ENCODE peak calls at places on chromosomes 3 and 15, in six cellular contexts. One of them, this sample, is unnamed.

GRCh38 chr15:60634815-60635214 is 155.9 kb upstream of the ICE2 start:
- DNase-seq in omental fat pad: no peak
- DNase-seq in head of caudate nucleus: no peak
- DNase-seq in cerebellar cortex: no peak
- DNase-seq in HuH-7.5: no peak
- DNase-seq in stimulated activated CD8-positive, alpha-beta memory T cell treated with anti-CD3 and anti-CD28 coated beads, Interleukin-7, amount 100 ng/mL, for 1 hour: no peak
- DNase-seq in this sample: no peak

GRCh38 chr3:115623414-115623868 is at the start of gene GAP43:
- DNase-seq in omental fat pad: no peak
- DNase-seq in head of caudate nucleus: peak
- DNase-seq in cerebellar cortex: peak
- DNase-seq in HuH-7.5: peak
- DNase-seq in stimulated activated CD8-positive, alpha-beta memory T cell treated with anti-CD3 and anti-CD28 coated beads, Interleukin-7, amount 100 ng/mL, for 1 hour: no peak
- DNase-seq in this sample: peak

GRCh38 chr15:95025924-95026728 is 794.8 kb downstream of the MCTP2 start:
- DNase-seq in omental fat pad: peak
- DNase-seq in head of caudate nucleus: no peak
- DNase-seq in cerebellar cortex: no peak
- DNase-seq in HuH-7.5: peak
- DNase-seq in stimulated activated CD8-positive, alpha-beta memory T cell treated with anti-CD3 and anti-CD28 coated beads, Interleukin-7, amount 100 ng/mL, for 1 hour: no peak
- DNase-seq in this sample: peak

GRCh38 chr3:16940769-16941683 is 56.3 kb downstream of the PLCL2 start:
- DNase-seq in omental fat pad: no peak
- DNase-seq in head of caudate nucleus: no peak
- DNase-seq in cerebellar cortex: no peak
- DNase-seq in HuH-7.5: no peak
- DNase-seq in stimulated activated CD8-positive, alpha-beta memory T cell treated with anti-CD3 and anti-CD28 coated beads, Interleukin-7, amount 100 ng/mL, for 1 hour: no peak
- DNase-seq in this sample: no peak

GRCh38 chr3:27993061-27993460 is 248.4 kb upstream of the CMC1 start:
- DNase-seq in omental fat pad: no peak
- DNase-seq in head of caudate nucleus: no peak
- DNase-seq in cerebellar cortex: no peak
- DNase-seq in HuH-7.5: no peak
- DNase-seq in stimulated activated CD8-positive, alpha-beta memory T cell treated with anti-CD3 and anti-CD28 coated beads, Interleukin-7, amount 100 ng/mL, for 1 hour: no peak
- DNase-seq in this sample: no peak

GRCh38 chr3:119690043-119690656 is 12.7 kb upstream of the CFAP91 start:
- DNase-seq in omental fat pad: no peak
- DNase-seq in head of caudate nucleus: no peak
- DNase-seq in cerebellar cortex: no peak
- DNase-seq in HuH-7.5: no peak
- DNase-seq in stimulated activated CD8-positive, alpha-beta memory T cell treated with anti-CD3 and anti-CD28 coated beads, Interleukin-7, amount 100 ng/mL, for 1 hour: no peak
- DNase-seq in this sample: no peak

GRCh38 chr15:69623521-69624513 is 171.2 kb downstream of the RPLP1 start:
- DNase-seq in omental fat pad: no peak
- DNase-seq in head of caudate nucleus: no peak
- DNase-seq in cerebellar cortex: no peak
- DNase-seq in HuH-7.5: no peak
- DNase-seq in stimulated activated CD8-positive, alpha-beta memory T cell treated with anti-CD3 and anti-CD28 coated beads, Interleukin-7, amount 100 ng/mL, for 1 hour: no peak
- DNase-seq in this sample: no peak

GRCh38 chr3:45613781-45614180 is 19.2 kb downstream of the LIMD1 start:
- DNase-seq in omental fat pad: no peak
- DNase-seq in head of caudate nucleus: no peak
- DNase-seq in cerebellar cortex: no peak
- DNase-seq in HuH-7.5: no peak
- DNase-seq in stimulated activated CD8-positive, alpha-beta memory T cell treated with anti-CD3 and anti-CD28 coated beads, Interleukin-7, amount 100 ng/mL, for 1 hour: no peak
- DNase-seq in this sample: no peak

GRCh38 chr3:133745981-133746721 is at the start of gene TF:
- DNase-seq in omental fat pad: no peak
- DNase-seq in head of caudate nucleus: peak
- DNase-seq in cerebellar cortex: peak
- DNase-seq in HuH-7.5: peak
- DNase-seq in stimulated activated CD8-positive, alpha-beta memory T cell treated with anti-CD3 and anti-CD28 coated beads, Interleukin-7, amount 100 ng/mL, for 1 hour: no peak
- DNase-seq in this sample: peak

GRCh38 chr3:8336456-8336855 is 165.2 kb upstream of the LMCD1 start:
- DNase-seq in omental fat pad: no peak
- DNase-seq in head of caudate nucleus: no peak
- DNase-seq in cerebellar cortex: no peak
- DNase-seq in HuH-7.5: peak
- DNase-seq in stimulated activated CD8-positive, alpha-beta memory T cell treated with anti-CD3 and anti-CD28 coated beads, Interleukin-7, amount 100 ng/mL, for 1 hour: no peak
- DNase-seq in this sample: no peak

GRCh38 chr15:74383286-74383685 is 15.8 kb upstream of the CYP11A1 start:
- DNase-seq in omental fat pad: no peak
- DNase-seq in head of caudate nucleus: no peak
- DNase-seq in cerebellar cortex: no peak
- DNase-seq in HuH-7.5: no peak
- DNase-seq in stimulated activated CD8-positive, alpha-beta memory T cell treated with anti-CD3 and anti-CD28 coated beads, Interleukin-7, amount 100 ng/mL, for 1 hour: no peak
- DNase-seq in this sample: no peak

GRCh38 chr3:88031543-88032148 is 27.2 kb downstream of the CGGBP1 start:
- DNase-seq in omental fat pad: no peak
- DNase-seq in head of caudate nucleus: no peak
- DNase-seq in cerebellar cortex: peak
- DNase-seq in HuH-7.5: no peak
- DNase-seq in stimulated activated CD8-positive, alpha-beta memory T cell treated with anti-CD3 and anti-CD28 coated beads, Interleukin-7, amount 100 ng/mL, for 1 hour: no peak
- DNase-seq in this sample: peak

GRCh38 chr15:53872410-53872809 is 105.8 kb upstream of the UNC13C start:
- DNase-seq in omental fat pad: no peak
- DNase-seq in head of caudate nucleus: no peak
- DNase-seq in cerebellar cortex: no peak
- DNase-seq in HuH-7.5: no peak
- DNase-seq in stimulated activated CD8-positive, alpha-beta memory T cell treated with anti-CD3 and anti-CD28 coated beads, Interleukin-7, amount 100 ng/mL, for 1 hour: no peak
- DNase-seq in this sample: no peak

GRCh38 chr15:52678036-52678467 is 1.1 kb downstream of the ATOSA start:
- DNase-seq in omental fat pad: no peak
- DNase-seq in head of caudate nucleus: peak
- DNase-seq in cerebellar cortex: peak
- DNase-seq in HuH-7.5: peak
- DNase-seq in stimulated activated CD8-positive, alpha-beta memory T cell treated with anti-CD3 and anti-CD28 coated beads, Interleukin-7, amount 100 ng/mL, for 1 hour: peak
- DNase-seq in this sample: peak

GRCh38 chr15:69537085-69537484 is 84.5 kb downstream of the RPLP1 start:
- DNase-seq in omental fat pad: no peak
- DNase-seq in head of caudate nucleus: no peak
- DNase-seq in cerebellar cortex: no peak
- DNase-seq in HuH-7.5: no peak
- DNase-seq in stimulated activated CD8-positive, alpha-beta memory T cell treated with anti-CD3 and anti-CD28 coated beads, Interleukin-7, amount 100 ng/mL, for 1 hour: no peak
- DNase-seq in this sample: no peak

GRCh38 chr15:63352808-63353207 is 28.8 kb downstream of the CA12 start:
- DNase-seq in omental fat pad: no peak
- DNase-seq in head of caudate nucleus: no peak
- DNase-seq in cerebellar cortex: no peak
- DNase-seq in HuH-7.5: no peak
- DNase-seq in stimulated activated CD8-positive, alpha-beta memory T cell treated with anti-CD3 and anti-CD28 coated beads, Interleukin-7, amount 100 ng/mL, for 1 hour: no peak
- DNase-seq in this sample: no peak

GRCh38 chr15:26667222-26667988 is 105.5 kb downstream of the GABRB3 start:
- DNase-seq in omental fat pad: no peak
- DNase-seq in head of caudate nucleus: no peak
- DNase-seq in cerebellar cortex: no peak
- DNase-seq in HuH-7.5: no peak
- DNase-seq in stimulated activated CD8-positive, alpha-beta memory T cell treated with anti-CD3 and anti-CD28 coated beads, Interleukin-7, amount 100 ng/mL, for 1 hour: no peak
- DNase-seq in this sample: no peak

GRCh38 chr15:78790027-78790426 is 21.2 kb downstream of the ADAMTS7 start:
- DNase-seq in omental fat pad: no peak
- DNase-seq in head of caudate nucleus: no peak
- DNase-seq in cerebellar cortex: no peak
- DNase-seq in HuH-7.5: no peak
- DNase-seq in stimulated activated CD8-positive, alpha-beta memory T cell treated with anti-CD3 and anti-CD28 coated beads, Interleukin-7, amount 100 ng/mL, for 1 hour: no peak
- DNase-seq in this sample: no peak

GRCh38 chr3:49339593-49339946 is 283 bp downstream of the USP4 start:
- DNase-seq in omental fat pad: no peak
- DNase-seq in head of caudate nucleus: peak
- DNase-seq in cerebellar cortex: no peak
- DNase-seq in HuH-7.5: peak
- DNase-seq in stimulated activated CD8-positive, alpha-beta memory T cell treated with anti-CD3 and anti-CD28 coated beads, Interleukin-7, amount 100 ng/mL, for 1 hour: no peak
- DNase-seq in this sample: no peak

GRCh38 chr3:25589783-25590258 is 74.9 kb downstream of the TOP2B start:
- DNase-seq in omental fat pad: no peak
- DNase-seq in head of caudate nucleus: no peak
- DNase-seq in cerebellar cortex: no peak
- DNase-seq in HuH-7.5: no peak
- DNase-seq in stimulated activated CD8-positive, alpha-beta memory T cell treated with anti-CD3 and anti-CD28 coated beads, Interleukin-7, amount 100 ng/mL, for 1 hour: no peak
- DNase-seq in this sample: no peak

GRCh38 chr3:136694321-136694720 is 57.9 kb downstream of the STAG1 start:
- DNase-seq in omental fat pad: no peak
- DNase-seq in head of caudate nucleus: no peak
- DNase-seq in cerebellar cortex: no peak
- DNase-seq in HuH-7.5: no peak
- DNase-seq in stimulated activated CD8-positive, alpha-beta memory T cell treated with anti-CD3 and anti-CD28 coated beads, Interleukin-7, amount 100 ng/mL, for 1 hour: no peak
- DNase-seq in this sample: no peak

GRCh38 chr3:134065252-134065651 is 35.5 kb upstream of the SLCO2A1 start:
- DNase-seq in omental fat pad: no peak
- DNase-seq in head of caudate nucleus: no peak
- DNase-seq in cerebellar cortex: no peak
- DNase-seq in HuH-7.5: no peak
- DNase-seq in stimulated activated CD8-positive, alpha-beta memory T cell treated with anti-CD3 and anti-CD28 coated beads, Interleukin-7, amount 100 ng/mL, for 1 hour: no peak
- DNase-seq in this sample: no peak

GRCh38 chr15:29822100-29822684 is at the start of gene TJP1:
- DNase-seq in omental fat pad: no peak
- DNase-seq in head of caudate nucleus: peak
- DNase-seq in cerebellar cortex: peak
- DNase-seq in HuH-7.5: peak
- DNase-seq in stimulated activated CD8-positive, alpha-beta memory T cell treated with anti-CD3 and anti-CD28 coated beads, Interleukin-7, amount 100 ng/mL, for 1 hour: no peak
- DNase-seq in this sample: no peak

GRCh38 chr3:129690406-129690805 is 83.9 kb upstream of the PLXND1 start:
- DNase-seq in omental fat pad: no peak
- DNase-seq in head of caudate nucleus: no peak
- DNase-seq in cerebellar cortex: peak
- DNase-seq in HuH-7.5: peak
- DNase-seq in stimulated activated CD8-positive, alpha-beta memory T cell treated with anti-CD3 and anti-CD28 coated beads, Interleukin-7, amount 100 ng/mL, for 1 hour: no peak
- DNase-seq in this sample: peak

GRCh38 chr15:25863067-25863967 is at the start of gene ATP10A:
- DNase-seq in omental fat pad: no peak
- DNase-seq in head of caudate nucleus: no peak
- DNase-seq in cerebellar cortex: peak
- DNase-seq in HuH-7.5: no peak
- DNase-seq in stimulated activated CD8-positive, alpha-beta memory T cell treated with anti-CD3 and anti-CD28 coated beads, Interleukin-7, amount 100 ng/mL, for 1 hour: no peak
- DNase-seq in this sample: no peak

GRCh38 chr15:95987886-95988573 is 342.5 kb upstream of the NR2F2 start:
- DNase-seq in omental fat pad: no peak
- DNase-seq in head of caudate nucleus: no peak
- DNase-seq in cerebellar cortex: no peak
- DNase-seq in HuH-7.5: no peak
- DNase-seq in stimulated activated CD8-positive, alpha-beta memory T cell treated with anti-CD3 and anti-CD28 coated beads, Interleukin-7, amount 100 ng/mL, for 1 hour: no peak
- DNase-seq in this sample: no peak

GRCh38 chr3:23239181-23240068 is 36.3 kb downstream of the UBE2E2 start:
- DNase-seq in omental fat pad: no peak
- DNase-seq in head of caudate nucleus: no peak
- DNase-seq in cerebellar cortex: peak
- DNase-seq in HuH-7.5: no peak
- DNase-seq in stimulated activated CD8-positive, alpha-beta memory T cell treated with anti-CD3 and anti-CD28 coated beads, Interleukin-7, amount 100 ng/mL, for 1 hour: no peak
- DNase-seq in this sample: peak

GRCh38 chr15:100602822-100603393 is 519 bp downstream of the ASB7 start:
- DNase-seq in omental fat pad: no peak
- DNase-seq in head of caudate nucleus: no peak
- DNase-seq in cerebellar cortex: peak
- DNase-seq in HuH-7.5: no peak
- DNase-seq in stimulated activated CD8-positive, alpha-beta memory T cell treated with anti-CD3 and anti-CD28 coated beads, Interleukin-7, amount 100 ng/mL, for 1 hour: no peak
- DNase-seq in this sample: no peak

GRCh38 chr3:196991581-196992460 is 23.2 kb upstream of the PIGZ start:
- DNase-seq in omental fat pad: no peak
- DNase-seq in head of caudate nucleus: no peak
- DNase-seq in cerebellar cortex: peak
- DNase-seq in HuH-7.5: no peak
- DNase-seq in stimulated activated CD8-positive, alpha-beta memory T cell treated with anti-CD3 and anti-CD28 coated beads, Interleukin-7, amount 100 ng/mL, for 1 hour: no peak
- DNase-seq in this sample: peak

GRCh38 chr3:41222012-41222411 is 22.7 kb downstream of the CTNNB1 start:
- DNase-seq in omental fat pad: no peak
- DNase-seq in head of caudate nucleus: no peak
- DNase-seq in cerebellar cortex: no peak
- DNase-seq in HuH-7.5: no peak
- DNase-seq in stimulated activated CD8-positive, alpha-beta memory T cell treated with anti-CD3 and anti-CD28 coated beads, Interleukin-7, amount 100 ng/mL, for 1 hour: no peak
- DNase-seq in this sample: no peak

GRCh38 chr15:50880221-50880620 is 28.3 kb upstream of the AP4E1 start:
- DNase-seq in omental fat pad: no peak
- DNase-seq in head of caudate nucleus: no peak
- DNase-seq in cerebellar cortex: no peak
- DNase-seq in HuH-7.5: no peak
- DNase-seq in stimulated activated CD8-positive, alpha-beta memory T cell treated with anti-CD3 and anti-CD28 coated beads, Interleukin-7, amount 100 ng/mL, for 1 hour: no peak
- DNase-seq in this sample: no peak

This sample was measured in pons.